ENCODE peak calls at places on chromosomes 1 and 21, in five cellular contexts. One of them, this sample, is unnamed.

GRCh38 chr1:98766241-98766640 is 104.7 kb downstream of the SNX7 start:
- DNase-seq in endothelial cell: no peak
- DNase-seq in astrocyte of the spinal cord: no peak
- DNase-seq in PC-9: no peak
- DNase-seq in breast epithelium: no peak
- DNase-seq in this sample: no peak

GRCh38 chr1:225361176-225361575 is 66.7 kb downstream of the LBR start:
- DNase-seq in endothelial cell: no peak
- DNase-seq in astrocyte of the spinal cord: no peak
- DNase-seq in PC-9: no peak
- DNase-seq in breast epithelium: no peak
- DNase-seq in this sample: no peak

GRCh38 chr1:53061859-53062714 is at the start of gene PODN:
- DNase-seq in endothelial cell: no peak
- DNase-seq in astrocyte of the spinal cord: no peak
- DNase-seq in PC-9: no peak
- DNase-seq in breast epithelium: no peak
- DNase-seq in this sample: no peak

GRCh38 chr1:117651616-117652015 is 45.8 kb downstream of the TENT5C start:
- DNase-seq in endothelial cell: no peak
- DNase-seq in astrocyte of the spinal cord: no peak
- DNase-seq in PC-9: no peak
- DNase-seq in breast epithelium: no peak
- DNase-seq in this sample: no peak

GRCh38 chr1:156600733-156601121 is 552 bp downstream of the GPATCH4 start:
- DNase-seq in endothelial cell: no peak
- DNase-seq in astrocyte of the spinal cord: no peak
- DNase-seq in PC-9: no peak
- DNase-seq in breast epithelium: no peak
- DNase-seq in this sample: no peak

GRCh38 chr1:164725401-164725800 is 166.4 kb downstream of the PBX1 start:
- DNase-seq in endothelial cell: no peak
- DNase-seq in astrocyte of the spinal cord: no peak
- DNase-seq in PC-9: no peak
- DNase-seq in breast epithelium: no peak
- DNase-seq in this sample: no peak

GRCh38 chr1:2145946-2146835 is 48.4 kb downstream of the FAAP20 start:
- DNase-seq in endothelial cell: no peak
- DNase-seq in astrocyte of the spinal cord: no peak
- DNase-seq in PC-9: no peak
- DNase-seq in breast epithelium: no peak
- DNase-seq in this sample: no peak

GRCh38 chr1:160492617-160493016 is 30.4 kb downstream of the SLAMF6 start:
- DNase-seq in endothelial cell: no peak
- DNase-seq in astrocyte of the spinal cord: no peak
- DNase-seq in PC-9: no peak
- DNase-seq in breast epithelium: no peak
- DNase-seq in this sample: no peak

GRCh38 chr1:183349201-183349711 is 68.9 kb downstream of the NMNAT2 start:
- DNase-seq in endothelial cell: no peak
- DNase-seq in astrocyte of the spinal cord: peak
- DNase-seq in PC-9: no peak
- DNase-seq in breast epithelium: peak
- DNase-seq in this sample: no peak

GRCh38 chr21:37862536-37862935 is 53.7 kb downstream of the KCNJ6 start:
- DNase-seq in endothelial cell: peak
- DNase-seq in astrocyte of the spinal cord: peak
- DNase-seq in PC-9: no peak
- DNase-seq in breast epithelium: no peak
- DNase-seq in this sample: no peak

DNA sequence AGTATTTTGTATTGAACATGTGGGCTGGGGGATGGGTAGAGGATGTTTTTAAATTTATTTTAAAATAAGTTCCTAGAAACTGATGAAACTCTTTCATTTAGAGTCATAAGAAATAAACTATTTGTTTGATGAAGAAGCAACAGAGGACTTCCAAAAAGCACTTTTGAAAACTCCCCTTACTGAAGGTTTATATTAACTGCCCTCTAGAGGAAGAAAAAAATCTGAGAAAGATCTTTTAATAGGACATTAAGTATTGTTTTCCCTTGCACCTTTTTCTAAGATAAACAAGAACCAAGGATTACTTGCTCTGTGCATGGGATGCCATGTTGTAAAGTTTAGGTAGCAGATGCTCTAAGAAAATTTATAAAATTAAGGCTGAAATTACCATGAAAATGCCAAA is 14.1 kb downstream of the DISP1 start:
- DNase-seq in endothelial cell: no peak
- DNase-seq in astrocyte of the spinal cord: no peak
- DNase-seq in PC-9: no peak
- DNase-seq in breast epithelium: no peak
- DNase-seq in this sample: no peak
- TF ChIP-seq CTCF in endothelial cell: no peak
- TF ChIP-seq CTCF in astrocyte of the spinal cord: peak
- TF ChIP-seq CTCF in PC-9: no peak
- TF ChIP-seq CTCF in breast epithelium: no peak
- TF ChIP-seq CTCF in this sample: no peak

GRCh38 chr1:104785575-104786187 is 1036.0 kb downstream of the AMY1C start:
- DNase-seq in endothelial cell: no peak
- DNase-seq in astrocyte of the spinal cord: no peak
- DNase-seq in PC-9: no peak
- DNase-seq in breast epithelium: no peak
- DNase-seq in this sample: no peak

DNA sequence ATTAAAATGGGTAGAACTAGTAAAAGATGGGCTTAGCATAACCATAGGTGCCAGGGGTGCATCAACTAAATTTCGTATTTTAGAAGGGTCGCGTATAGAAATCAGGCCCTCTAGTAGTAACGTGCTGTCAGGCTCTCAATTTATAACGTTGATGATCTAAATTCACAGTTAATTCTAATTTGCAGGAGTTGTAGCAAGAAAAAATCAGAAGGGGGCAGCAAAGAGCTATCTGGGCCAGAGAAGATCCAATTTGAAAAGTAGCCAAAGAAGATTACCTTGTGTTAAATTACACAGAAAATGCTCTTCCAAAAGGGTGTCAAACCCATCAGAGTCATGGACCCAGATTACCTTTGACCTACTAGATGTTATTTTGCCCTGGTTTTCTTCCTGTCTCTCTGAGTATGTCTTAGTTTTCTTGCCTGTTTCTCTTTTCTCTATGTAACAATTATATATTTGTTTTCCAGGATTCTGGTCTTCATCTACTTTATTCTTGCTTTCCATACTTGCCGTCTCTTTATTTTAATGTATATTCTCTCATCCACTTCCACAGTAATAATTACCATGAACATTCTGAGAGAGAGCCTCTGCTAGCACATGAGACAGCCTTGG is 1030.9 kb downstream of the AMY1C start:
- DNase-seq in endothelial cell: peak
- DNase-seq in astrocyte of the spinal cord: peak
- DNase-seq in PC-9: no peak
- DNase-seq in breast epithelium: no peak
- DNase-seq in this sample: no peak
- TF ChIP-seq CTCF in endothelial cell: peak
- TF ChIP-seq CTCF in astrocyte of the spinal cord: peak
- TF ChIP-seq CTCF in PC-9: peak
- TF ChIP-seq CTCF in breast epithelium: peak
- TF ChIP-seq CTCF in this sample: no peak

GRCh38 chr1:108561145-108561458 is 1.2 kb downstream of the EEIG2 start:
- DNase-seq in endothelial cell: no peak
- DNase-seq in astrocyte of the spinal cord: no peak
- DNase-seq in PC-9: no peak
- DNase-seq in breast epithelium: no peak
- DNase-seq in this sample: no peak
- TF ChIP-seq CTCF in endothelial cell: no peak
- TF ChIP-seq CTCF in astrocyte of the spinal cord: no peak
- TF ChIP-seq CTCF in PC-9: no peak
- TF ChIP-seq CTCF in breast epithelium: no peak
- TF ChIP-seq CTCF in this sample: no peak

DNA sequence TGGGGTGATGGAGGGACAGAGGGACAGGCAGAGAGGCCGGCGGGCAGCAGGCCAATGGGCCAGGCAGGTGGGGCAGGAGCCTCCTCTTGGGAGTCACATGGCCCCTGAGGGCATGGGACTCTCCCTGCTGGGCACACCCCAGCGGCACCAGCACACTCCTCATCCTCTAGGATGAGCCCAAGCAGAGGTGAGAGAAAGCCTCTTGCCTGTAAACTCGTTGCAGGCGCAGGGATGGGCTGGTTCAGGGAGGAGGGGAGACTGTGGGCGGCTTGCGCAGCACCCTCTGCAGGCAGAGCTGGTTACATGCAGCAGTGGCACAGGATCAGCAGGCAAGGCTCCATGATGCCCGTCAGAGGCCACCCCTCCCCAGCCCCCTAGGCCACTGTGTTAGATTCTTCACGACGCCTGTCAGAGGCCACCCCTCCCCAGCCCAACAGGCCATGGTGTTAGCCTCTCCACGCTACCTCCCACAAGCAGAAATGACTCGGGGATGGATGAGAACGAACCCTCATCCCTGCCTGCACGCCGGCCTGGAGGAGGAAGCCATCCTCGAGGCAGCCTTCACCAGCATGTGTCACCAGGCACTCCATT is 209.7 kb upstream of the VAMP3 start:
- DNase-seq in endothelial cell: peak
- DNase-seq in astrocyte of the spinal cord: no peak
- DNase-seq in PC-9: no peak
- DNase-seq in breast epithelium: no peak
- DNase-seq in this sample: no peak
- TF ChIP-seq CTCF in endothelial cell: peak
- TF ChIP-seq CTCF in astrocyte of the spinal cord: peak
- TF ChIP-seq CTCF in PC-9: no peak
- TF ChIP-seq CTCF in breast epithelium: no peak
- TF ChIP-seq CTCF in this sample: no peak

DNA sequence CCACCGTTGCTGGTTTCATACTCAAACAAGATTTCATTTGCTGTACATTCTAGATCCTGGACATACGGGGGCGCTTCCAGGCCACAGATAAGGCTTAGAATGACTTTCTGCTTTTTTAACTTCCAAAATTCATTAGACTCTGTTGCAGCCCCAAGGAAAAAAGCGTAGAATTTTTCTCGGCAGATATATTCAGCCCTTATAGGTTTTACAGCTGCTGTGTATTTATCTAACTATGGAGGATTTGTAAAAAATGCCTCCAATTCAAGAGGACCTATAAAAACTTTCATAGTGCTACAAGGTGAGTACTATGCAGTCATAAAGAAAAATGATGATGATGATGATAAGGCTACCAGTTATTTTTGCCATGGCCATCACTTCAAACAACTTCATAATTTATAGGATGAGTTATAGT is 51.6 kb downstream of the SLC30A10 start:
- DNase-seq in endothelial cell: no peak
- DNase-seq in astrocyte of the spinal cord: peak
- DNase-seq in PC-9: no peak
- DNase-seq in breast epithelium: no peak
- DNase-seq in this sample: no peak
- TF ChIP-seq CTCF in endothelial cell: no peak
- TF ChIP-seq CTCF in astrocyte of the spinal cord: peak
- TF ChIP-seq CTCF in PC-9: peak
- TF ChIP-seq CTCF in breast epithelium: no peak
- TF ChIP-seq CTCF in this sample: no peak

DNA sequence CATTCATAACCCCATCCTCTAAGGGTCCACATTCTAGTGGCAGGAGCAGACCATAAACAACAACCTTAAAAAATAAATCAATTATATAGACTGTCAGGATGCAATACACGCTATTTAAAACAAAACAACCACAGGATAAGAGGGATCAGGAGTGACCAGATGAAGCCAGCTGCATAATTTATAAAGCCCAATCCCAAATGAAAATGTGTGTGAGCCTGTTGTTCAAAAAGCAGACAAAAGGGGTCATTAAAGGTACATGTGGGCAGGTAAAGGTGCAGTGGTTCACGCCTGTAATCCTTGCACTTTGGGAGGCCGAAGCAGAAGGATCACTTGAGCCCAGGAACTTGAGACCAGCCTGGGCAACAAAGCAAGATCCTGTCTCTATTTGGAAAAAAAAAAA is 10.4 kb upstream of the LDLRAP1 start:
- DNase-seq in endothelial cell: no peak
- DNase-seq in astrocyte of the spinal cord: no peak
- DNase-seq in PC-9: no peak
- DNase-seq in breast epithelium: no peak
- DNase-seq in this sample: no peak
- TF ChIP-seq CTCF in endothelial cell: no peak
- TF ChIP-seq CTCF in astrocyte of the spinal cord: no peak
- TF ChIP-seq CTCF in PC-9: no peak
- TF ChIP-seq CTCF in breast epithelium: no peak
- TF ChIP-seq CTCF in this sample: no peak

This sample was measured in omental fat pad.